ENCODE peak calls at places on chromosomes 6 and 20, in ten cellular contexts. P is lower lobe of right lung; U is tibial artery; B is fibroblast of lung; X is pancreas; L is uterus; Z is heart right ventricle; J is ovary; G is ascending aorta; N is CD8-positive, alpha-beta T cell. M is an unnamed sample. For H3K36me3, the result is how much of the 10 kb centered on the place peaks cover.

GRCh38 chr6:31110825-31111582 is 1.4 kb downstream of the C6orf15 start:
- DNase-seq in P (no peak), U (no peak), B (no peak), X (no peak), L (no peak), Z (no peak), J (no peak), G (no peak), N (no peak), M (no peak)

GRCh38 chr20:25257756-25258462 is 10.0 kb downstream of the PYGB start:
- DNase-seq in P (no peak), U (no peak), B (no peak), X (no peak), L (no peak), Z (no peak), J (no peak), G (no peak), N (no peak), M (no peak)

GRCh38 chr20:44038681-44039123 is 124.0 kb downstream of the TOX2 start:
- DNase-seq in P (no peak), U (no peak), B (no peak), X (no peak), L (no peak), Z (no peak), J (no peak), G (no peak), N (peak), M (no peak)

GRCh38 chr6:34147906-34148701 is 2.2 kb upstream of the GRM4 start:
- DNase-seq in P (peak), U (peak), B (no peak), X (no peak), L (no peak), Z (no peak), J (no peak), G (peak), N (no peak), M (no peak)

GRCh38 chr6:105330364-105330763 is 72.5 kb downstream of the PREP start:
- DNase-seq in P (no peak), U (no peak), B (no peak), X (no peak), L (no peak), Z (no peak), J (no peak), G (no peak), N (no peak), M (no peak)

GRCh38 chr6:36130672-36131516 is 581 bp downstream of the MAPK13 start:
- DNase-seq in P (peak), U (no peak), B (no peak), X (peak), L (no peak), Z (no peak), J (peak), G (peak), N (peak), M (no peak)

GRCh38 chr6:49969588-49969987 is at the start of gene DEFB113:
- DNase-seq in P (no peak), U (no peak), B (no peak), X (no peak), L (no peak), Z (no peak), J (no peak), G (no peak), N (no peak), M (no peak)

GRCh38 chr6:37074053-37074827 is 68.8 kb downstream of the FGD2 start:
- DNase-seq in P (no peak), U (no peak), B (peak), X (no peak), L (peak), Z (no peak), J (peak), G (peak), N (no peak), M (peak)

GRCh38 chr20:39109933-39110818 is 148.0 kb downstream of the DHX35 start:
- DNase-seq in P (no peak), U (no peak), B (no peak), X (no peak), L (no peak), Z (no peak), J (no peak), G (no peak), N (no peak), M (no peak)

GRCh38 chr6:35052694-35053565 is 88.2 kb downstream of the TCP11 start:
- DNase-seq in P (no peak), U (peak), B (peak), X (no peak), L (no peak), Z (no peak), J (peak), G (peak), N (no peak), M (no peak)

GRCh38 chr6:157898169-157898568 is 75.1 kb downstream of the SNX9 start:
- DNase-seq in P (no peak), U (no peak), B (no peak), X (no peak), L (no peak), Z (no peak), J (no peak), G (no peak), N (no peak), M (no peak)

GRCh38 chr20:31663524-31663837 is 25.8 kb downstream of the COX4I2 start:
- DNase-seq in P (no peak), U (no peak), B (no peak), X (no peak), L (no peak), Z (no peak), J (no peak), G (no peak), N (no peak), M (no peak)

GRCh38 chr6:152136449-152136825 is 329.0 kb downstream of the ESR1 start:
- DNase-seq in P (no peak), U (no peak), B (peak), X (no peak), L (no peak), Z (no peak), J (no peak), G (no peak), N (no peak), M (peak)

GRCh38 chr6:111114484-111114883 is 27.2 kb downstream of the SLC16A10 start:
- DNase-seq in P (no peak), U (no peak), B (peak), X (no peak), L (no peak), Z (no peak), J (no peak), G (no peak), N (no peak), M (no peak)

GRCh38 chr20:64011366-64011779 is 24.6 kb upstream of the C20orf204 start:
- DNase-seq in P (no peak), U (no peak), B (no peak), X (no peak), L (no peak), Z (no peak), J (no peak), G (no peak), N (no peak), M (no peak)

GRCh38 chr6:120410586-120410985 is 923.7 kb downstream of the TBC1D32 start:
- DNase-seq in P (no peak), U (no peak), B (no peak), X (no peak), L (no peak), Z (no peak), J (no peak), G (no peak), N (no peak), M (no peak)

GRCh38 chr6:119832411-119832810 is 482.9 kb upstream of the MAN1A1 start:
- DNase-seq in P (no peak), U (no peak), B (no peak), X (no peak), L (no peak), Z (no peak), J (no peak), G (no peak), N (no peak), M (no peak)

GRCh38 chr6:128233501-128233900 is 286.9 kb downstream of the PTPRK start:
- DNase-seq in P (no peak), U (no peak), B (no peak), X (no peak), L (no peak), Z (no peak), J (no peak), G (no peak), N (no peak), M (no peak)

GRCh38 chr6:170210651-170211403 is 80.1 kb downstream of the DLL1 start:
- DNase-seq in P (no peak), U (no peak), B (no peak), X (no peak), L (no peak), Z (no peak), J (no peak), G (peak), N (peak), M (no peak)

GRCh38 chr20:31607640-31608255 is 2.7 kb downstream of the ID1 start:
- DNase-seq in P (no peak), U (no peak), B (peak), X (no peak), L (no peak), Z (no peak), J (no peak), G (no peak), N (no peak), M (no peak)

GRCh38 chr20:19498756-19499155 is 259.3 kb upstream of the RIN2 start:
- DNase-seq in P (no peak), U (no peak), B (no peak), X (no peak), L (no peak), Z (no peak), J (no peak), G (no peak), N (no peak), M (no peak)

GRCh38 chr6:14348389-14348788 is 230.8 kb downstream of the CD83 start:
- DNase-seq in P (no peak), U (no peak), B (no peak), X (no peak), L (no peak), Z (no peak), J (no peak), G (no peak), N (no peak), M (no peak)

GRCh38 chr6:14353263-14353662 is 235.7 kb downstream of the CD83 start:
- DNase-seq in P (no peak), U (no peak), B (no peak), X (no peak), L (no peak), Z (no peak), J (no peak), G (no peak), N (no peak), M (no peak)

GRCh38 chr6:14353798-14354197 is 236.2 kb downstream of the CD83 start:
- DNase-seq in P (no peak), U (no peak), B (no peak), X (no peak), L (no peak), Z (no peak), J (no peak), G (no peak), N (no peak), M (no peak)

GRCh38 chr6:14344486-14344885 is 226.9 kb downstream of the CD83 start:
- DNase-seq in P (no peak), U (no peak), B (no peak), X (no peak), L (no peak), Z (no peak), J (no peak), G (no peak), N (no peak), M (no peak)

GRCh38 chr6:14349507-14349906 is 231.9 kb downstream of the CD83 start:
- DNase-seq in P (no peak), U (no peak), B (no peak), X (no peak), L (no peak), Z (no peak), J (no peak), G (no peak), N (no peak), M (no peak)
- H3K4me3 ChIP-seq in P (no peak), U (no peak), B (no peak), X (no peak), L (no peak), Z (no peak), J (no peak), G (no peak), N (no peak), M (no peak)

GRCh38 chr6:47352169-47352568 is 42.5 kb upstream of the TNFRSF21 start:
- DNase-seq in P (no peak), U (no peak), B (no peak), X (no peak), L (no peak), Z (no peak), J (no peak), G (no peak), N (no peak), M (no peak)
- TF ChIP-seq CTCF in P (no peak), U (no peak), B (peak), X (no peak), L (no peak), Z (no peak), J (no peak), G (no peak), N (no peak), M (no peak)

DNA sequence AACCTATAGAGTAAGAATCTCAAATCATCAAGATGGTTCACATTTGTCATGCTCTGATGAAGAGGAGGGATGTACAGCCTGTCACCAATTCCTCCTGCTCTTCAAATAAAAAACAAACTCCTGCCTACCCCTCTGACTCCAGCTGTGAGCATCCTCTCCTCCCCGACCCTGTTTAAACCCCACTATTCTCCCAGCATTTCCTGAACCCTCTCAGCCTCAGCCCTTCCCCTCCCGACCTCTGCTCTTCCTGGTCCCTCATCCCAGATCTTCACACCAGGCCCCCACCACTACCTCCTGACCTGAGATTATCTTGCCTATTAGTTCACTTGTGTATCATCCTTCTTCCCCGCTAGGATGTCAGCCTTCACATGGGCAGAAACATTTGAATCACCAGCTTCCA is 75.8 kb downstream of the ZMYND8 start:
- DNase-seq in P (no peak), U (peak), B (no peak), X (no peak), L (no peak), Z (no peak), J (no peak), G (peak), N (no peak), M (no peak)
- H3K36me3 ChIP-seq in P (half or more), U (under half), B (under half), X (under half), L (under half), Z (half or more), J (under half), G (half or more), N (under half), M (under half)

GRCh38 chr6:136037246-136037884 is 185.9 kb downstream of the PDE7B start:
- DNase-seq in P (no peak), U (no peak), B (no peak), X (no peak), L (peak), Z (no peak), J (no peak), G (no peak), N (no peak), M (no peak)
- H3K4me3 ChIP-seq in P (peak), U (no peak), B (peak), X (peak), L (peak), Z (peak), J (peak), G (no peak), N (no peak), M (no peak)

DNA sequence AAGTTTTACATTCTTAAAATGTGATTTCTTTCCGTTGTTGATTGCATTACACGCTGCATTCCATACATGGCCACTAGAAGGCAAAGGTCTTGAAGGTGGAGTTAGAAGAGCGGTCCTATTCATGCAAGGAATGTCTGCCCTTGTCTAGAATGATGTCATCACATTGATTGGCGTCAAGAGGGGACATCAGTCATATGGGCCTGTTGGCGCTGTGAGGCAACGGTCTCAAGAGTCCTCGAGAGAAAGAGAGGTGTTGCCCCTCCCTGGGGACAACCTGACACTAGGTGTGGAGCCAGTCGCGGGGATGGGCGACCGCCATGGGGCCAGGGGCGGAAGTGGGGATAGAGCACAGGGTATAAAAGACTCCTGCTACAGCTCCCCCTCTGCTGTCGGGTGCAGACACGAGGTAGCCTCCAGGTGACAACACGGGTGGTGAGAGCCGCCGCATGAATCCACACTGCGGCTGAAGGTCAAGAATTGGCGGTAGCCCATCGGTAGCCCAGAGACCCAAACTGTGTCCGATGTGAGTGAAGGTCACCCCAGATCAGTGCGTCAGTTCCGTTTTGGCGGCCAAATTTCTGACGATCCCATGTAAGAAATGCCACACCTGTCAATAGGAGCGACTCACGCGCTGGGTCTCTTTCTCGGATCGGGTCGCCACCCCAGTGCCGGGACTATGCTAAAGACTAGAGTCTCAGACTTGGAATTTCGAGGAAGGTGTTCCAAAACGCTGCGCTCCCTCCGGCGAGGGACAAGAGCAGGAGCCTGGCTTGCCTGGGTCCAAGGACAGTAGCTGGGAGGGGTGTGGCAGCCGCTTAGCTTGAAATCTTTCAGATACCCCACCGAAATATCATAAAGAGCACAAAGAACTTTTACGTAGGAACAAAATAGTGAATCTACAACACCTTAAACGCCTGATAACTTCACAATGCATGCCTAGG is 93.2 kb upstream of the ZNF184 start:
- DNase-seq in P (no peak), U (no peak), B (peak), X (no peak), L (no peak), Z (no peak), J (no peak), G (no peak), N (no peak), M (no peak)
- TF ChIP-seq CTCF in P (no peak), U (no peak), B (no peak), X (no peak), L (no peak), Z (no peak), J (no peak), G (no peak), N (no peak), M (no peak)

DNA sequence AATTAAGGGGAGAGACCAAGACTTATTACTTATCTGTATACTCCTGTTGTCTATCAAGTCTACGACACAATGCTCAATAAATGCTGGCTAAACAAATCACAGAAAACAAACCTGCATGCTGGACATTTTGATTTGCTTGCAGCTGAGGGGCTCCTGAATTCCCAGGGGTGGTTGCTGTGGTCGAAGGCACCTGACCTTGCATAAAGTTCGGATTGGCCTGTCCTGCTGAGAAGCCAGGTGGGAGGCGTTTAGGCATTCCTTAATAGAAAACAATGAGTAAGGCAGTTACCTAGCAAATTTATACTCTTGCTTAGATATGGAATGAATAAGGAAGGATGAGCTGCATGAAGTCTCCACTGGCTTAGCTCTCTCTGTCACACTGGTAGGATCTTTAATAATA is 50.5 kb downstream of the TP53INP2 start:
- DNase-seq in P (no peak), U (no peak), B (no peak), X (no peak), L (no peak), Z (no peak), J (no peak), G (no peak), N (no peak), M (no peak)
- H3K36me3 ChIP-seq in P (half or more), U (half or more), B (under half), X (under half), L (under half), Z (half or more), J (under half), G (half or more), N (under half), M (under half)

GRCh38 chr6:130366011-130366963 is at the start of gene TMEM200A:
- DNase-seq in P (peak), U (peak), B (peak), X (peak), L (peak), Z (no peak), J (peak), G (peak), N (no peak), M (peak)

GRCh38 chr6:130365166-130366010 is 429 bp upstream of the TMEM200A start:
- DNase-seq in P (peak), U (no peak), B (peak), X (peak), L (peak), Z (peak), J (peak), G (no peak), N (peak), M (peak)

GRCh38 chr6:130362128-130362527 is 3.7 kb upstream of the TMEM200A start:
- DNase-seq in P (no peak), U (no peak), B (no peak), X (no peak), L (no peak), Z (no peak), J (no peak), G (no peak), N (no peak), M (no peak)

GRCh38 chr6:130367767-130368166 is 1.9 kb downstream of the TMEM200A start:
- DNase-seq in P (no peak), U (no peak), B (no peak), X (no peak), L (no peak), Z (no peak), J (no peak), G (no peak), N (no peak), M (no peak)

GRCh38 chr6:130364224-130364780 is 1.5 kb upstream of the TMEM200A start:
- DNase-seq in P (no peak), U (no peak), B (no peak), X (no peak), L (no peak), Z (no peak), J (no peak), G (no peak), N (no peak), M (no peak)
- H3K4me3 ChIP-seq in P (no peak), U (no peak), B (no peak), X (no peak), L (no peak), Z (no peak), J (no peak), G (no peak), N (no peak), M (peak)

DNA sequence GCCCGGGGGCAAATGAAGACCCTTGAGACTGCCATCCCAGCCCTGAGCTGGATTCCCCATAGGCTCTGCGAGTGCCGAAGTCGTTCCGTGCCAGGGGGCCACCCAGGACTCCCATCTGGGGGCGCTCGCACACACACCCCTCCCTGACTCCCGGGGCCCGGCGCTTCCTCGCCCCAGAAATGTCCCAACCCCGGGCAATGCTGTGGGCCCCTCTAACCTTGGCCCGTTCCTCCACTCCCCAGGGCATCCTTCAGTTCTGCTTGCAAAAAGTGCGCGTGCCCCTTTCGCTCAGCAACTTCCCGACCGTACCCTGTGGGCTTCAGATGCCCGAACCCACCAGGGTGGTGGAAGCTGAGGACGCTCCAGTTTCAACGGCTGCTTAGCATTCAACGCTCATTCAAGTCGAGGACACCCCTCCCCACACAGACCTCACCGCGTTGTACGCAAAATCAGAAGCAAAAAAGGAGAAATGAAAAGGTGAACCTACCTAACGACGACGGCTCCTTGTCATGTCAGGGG is 25.4 kb downstream of the RIPOR2 start:
- DNase-seq in P (peak), U (no peak), B (peak), X (peak), L (peak), Z (peak), J (peak), G (no peak), N (no peak), M (no peak)
- TF ChIP-seq CTCF in P (no peak), U (no peak), B (peak), X (no peak), L (peak), Z (peak), J (no peak), G (no peak), N (no peak), M (no peak)